ENCODE peak calls at places on chromosomes 11 and 22, in ten cellular contexts. O is ovary, B is IMR-90, G is adrenal gland, U is stomach, K is heart left ventricle, C is suprapubic skin, N is sigmoid colon, Z is HCT116, T is H1. F is an unnamed sample. For H3K4me1, the result is how much of the 10 kb centered on the place peaks cover.

GRCh38 chr22:44730034-44730433 is 22.3 kb upstream of the ARHGAP8 start:
- DNase-seq in O (no peak), B (no peak), G (no peak), U (no peak), K (peak), C (no peak), N (no peak), Z (no peak), T (no peak), F (no peak)

GRCh38 chr11:109036011-109036410 is 371.1 kb downstream of the DDX10 start:
- DNase-seq in O (no peak), B (no peak), G (no peak), U (no peak), K (no peak), C (no peak), N (no peak), Z (no peak), T (peak), F (no peak)

GRCh38 chr11:12213920-12214319 is 103.5 kb downstream of the MICAL2 start:
- DNase-seq in O (no peak), B (peak), G (no peak), U (no peak), K (no peak), C (no peak), N (no peak), Z (no peak), T (no peak), F (no peak)

GRCh38 chr11:33086017-33086416 is 46.6 kb downstream of the TCP11L1 start:
- DNase-seq in O (no peak), B (no peak), G (no peak), U (no peak), K (no peak), C (no peak), N (no peak), Z (no peak), T (no peak), F (no peak)

GRCh38 chr22:40276877-40277823 is 69.2 kb upstream of the ADSL start:
- DNase-seq in O (no peak), B (peak), G (peak), U (no peak), K (no peak), C (no peak), N (no peak), Z (no peak), T (no peak), F (peak)

GRCh38 chr22:40193429-40194421 is 16.0 kb downstream of the TNRC6B start:
- DNase-seq in O (no peak), B (peak), G (no peak), U (no peak), K (no peak), C (peak), N (no peak), Z (no peak), T (peak), F (peak)

GRCh38 chr11:85589373-85589772 is 37.8 kb downstream of the DLG2 start:
- DNase-seq in O (no peak), B (no peak), G (no peak), U (no peak), K (no peak), C (no peak), N (no peak), Z (no peak), T (no peak), F (no peak)

GRCh38 chr22:47474464-47474863 is 712.0 kb downstream of the TBC1D22A start:
- DNase-seq in O (no peak), B (no peak), G (no peak), U (no peak), K (no peak), C (no peak), N (no peak), Z (no peak), T (no peak), F (no peak)

GRCh38 chr11:13668957-13669521 is 571 bp downstream of the FAR1 start:
- DNase-seq in O (peak), B (peak), G (peak), U (peak), K (peak), C (peak), N (peak), Z (no peak), T (no peak), F (peak)

GRCh38 chr22:20972014-20972797 is 5.2 kb downstream of the AIFM3 start:
- DNase-seq in O (no peak), B (no peak), G (no peak), U (no peak), K (no peak), C (no peak), N (no peak), Z (no peak), T (no peak), F (no peak)

GRCh38 chr11:120719348-120719747 is 207.8 kb downstream of the GRIK4 start:
- DNase-seq in O (no peak), B (peak), G (no peak), U (no peak), K (no peak), C (no peak), N (no peak), Z (no peak), T (no peak), F (no peak)

GRCh38 chr11:10058356-10058755 is 235.7 kb downstream of the SBF2 start:
- DNase-seq in O (no peak), B (peak), G (no peak), U (no peak), K (no peak), C (no peak), N (no peak), Z (no peak), T (no peak), F (no peak)

GRCh38 chr11:26399336-26399735 is 67.4 kb downstream of the ANO3 start:
- DNase-seq in O (no peak), B (no peak), G (no peak), U (no peak), K (no peak), C (no peak), N (no peak), Z (no peak), T (no peak), F (no peak)

GRCh38 chr11:60454212-60454611 is 1.4 kb upstream of the MS4A1 start:
- DNase-seq in O (no peak), B (no peak), G (no peak), U (no peak), K (no peak), C (no peak), N (no peak), Z (no peak), T (no peak), F (no peak)

GRCh38 chr11:60455531-60456042 is at the start of gene MS4A1:
- DNase-seq in O (no peak), B (no peak), G (no peak), U (no peak), K (no peak), C (no peak), N (no peak), Z (no peak), T (no peak), F (no peak)

GRCh38 chr11:60459345-60459744 is 3.7 kb downstream of the MS4A1 start:
- DNase-seq in O (no peak), B (no peak), G (no peak), U (no peak), K (no peak), C (no peak), N (no peak), Z (no peak), T (no peak), F (no peak)

GRCh38 chr11:60457576-60457975 is 1.9 kb downstream of the MS4A1 start:
- DNase-seq in O (no peak), B (no peak), G (no peak), U (no peak), K (no peak), C (no peak), N (no peak), Z (no peak), T (no peak), F (no peak)
- TF ChIP-seq POLR2A in O (no peak), B (no peak), G (no peak), U (no peak), K (no peak), C (no peak), N (no peak), Z (no peak), T (no peak), F (no peak)

GRCh38 chr22:34161724-34162123 is 241.4 kb upstream of the LARGE1 start:
- DNase-seq in O (no peak), B (no peak), G (no peak), U (no peak), K (no peak), C (no peak), N (no peak), Z (no peak), T (no peak), F (no peak)

DNA sequence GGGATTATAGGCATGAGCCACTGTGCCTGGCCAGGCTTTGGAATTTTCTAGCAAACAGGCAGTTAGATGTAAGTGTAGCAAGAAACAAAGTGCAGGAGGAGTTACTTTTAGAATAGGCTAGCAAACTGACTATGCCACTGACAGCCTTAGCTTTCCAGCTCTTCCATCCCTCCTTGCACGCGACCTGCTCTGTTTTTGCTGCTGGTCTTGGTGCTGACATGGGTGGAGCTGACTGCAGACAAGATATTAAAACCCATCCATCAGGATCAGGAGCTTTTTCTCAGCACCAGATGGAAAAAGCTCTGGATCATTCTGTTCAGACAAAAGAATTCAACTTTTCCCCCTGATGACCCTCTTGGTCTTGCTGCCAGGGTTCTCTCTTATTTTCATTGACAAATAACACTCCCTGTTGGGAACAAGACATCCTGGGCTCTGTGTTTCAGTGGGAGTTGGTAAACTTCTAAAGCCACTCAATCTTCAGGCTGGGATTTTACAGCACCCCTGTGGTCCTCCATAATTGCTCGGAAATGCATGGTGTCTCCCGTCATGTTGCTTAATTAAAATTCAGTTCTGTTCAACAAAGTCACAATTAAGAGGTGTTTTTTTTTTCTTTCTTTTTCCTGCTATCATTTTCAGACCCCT is 240.0 kb upstream of the LARGE1 start:
- DNase-seq in O (no peak), B (no peak), G (no peak), U (no peak), K (no peak), C (no peak), N (no peak), Z (no peak), T (no peak), F (no peak)
- H3K27ac ChIP-seq in O (no peak), B (no peak), G (no peak), U (no peak), K (no peak), C (no peak), N (no peak), Z (no peak), T (no peak), F (no peak)

GRCh38 chr11:128628343-128628673 is 41.0 kb upstream of the ETS1 start:
- DNase-seq in O (no peak), B (no peak), G (no peak), U (no peak), K (no peak), C (no peak), N (no peak), Z (no peak), T (no peak), F (no peak)

GRCh38 chr11:128628686-128629085 is 41.3 kb upstream of the ETS1 start:
- DNase-seq in O (no peak), B (no peak), G (no peak), U (no peak), K (no peak), C (no peak), N (no peak), Z (no peak), T (no peak), F (no peak)

GRCh38 chr11:128626913-128627665 is 39.7 kb upstream of the ETS1 start:
- DNase-seq in O (no peak), B (no peak), G (no peak), U (no peak), K (no peak), C (no peak), N (no peak), Z (no peak), T (no peak), F (no peak)

GRCh38 chr11:128629516-128630106 is 42.3 kb upstream of the ETS1 start:
- DNase-seq in O (no peak), B (peak), G (no peak), U (no peak), K (no peak), C (no peak), N (no peak), Z (no peak), T (no peak), F (no peak)

GRCh38 chr11:128627666-128628342 is 40.4 kb upstream of the ETS1 start:
- DNase-seq in O (no peak), B (no peak), G (no peak), U (no peak), K (no peak), C (no peak), N (no peak), Z (no peak), T (no peak), F (no peak)
- H3K4me1 ChIP-seq in O (under half), B (under half), G (under half), U (under half), K (under half), C (under half), N (under half), Z (under half), T (under half), F (under half)

DNA sequence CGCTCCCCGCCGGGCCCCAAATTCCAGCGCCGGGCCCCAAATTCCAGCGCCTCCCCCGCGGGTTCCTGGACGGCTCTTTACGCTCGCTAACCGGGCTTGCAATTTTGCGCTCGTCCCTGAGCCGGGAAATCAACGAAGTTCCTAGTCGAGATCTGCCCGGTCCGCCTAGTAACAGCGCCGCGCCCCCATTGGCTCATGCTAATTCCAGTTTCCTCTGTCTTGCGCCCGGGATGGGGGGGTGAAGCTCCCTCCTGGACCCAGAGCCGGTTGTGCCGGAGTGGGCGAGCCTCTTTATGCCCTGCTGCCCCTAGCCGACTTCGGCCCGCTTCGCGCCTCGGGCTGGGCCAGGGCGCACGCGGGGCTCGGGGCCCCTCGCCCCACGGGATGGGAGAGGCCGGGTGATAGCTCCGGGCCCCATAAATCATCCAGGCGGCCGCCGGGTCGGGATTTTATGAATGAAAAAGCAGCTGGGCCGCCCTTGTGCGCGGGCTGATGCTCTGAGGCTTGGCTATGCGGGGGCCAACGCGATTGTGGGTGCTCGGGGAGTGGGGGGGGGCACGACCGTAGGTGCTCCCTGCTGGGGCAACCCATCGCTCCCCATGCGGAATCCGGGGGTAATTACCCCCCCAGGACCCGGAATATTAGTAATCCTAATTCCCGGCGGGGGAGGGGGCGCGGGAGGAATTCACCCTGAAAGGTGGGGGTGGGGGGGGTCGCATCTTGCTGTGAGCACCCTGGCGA is 1.8 kb upstream of the CCND1 start:
- DNase-seq in O (no peak), B (peak), G (peak), U (peak), K (peak), C (peak), N (peak), Z (peak), T (peak), F (peak)
- TF ChIP-seq POLR2A in O (no peak), B (peak), G (peak), U (no peak), K (peak), C (no peak), N (no peak), Z (peak), T (peak), F (no peak)

GRCh38 chr11:122803306-122803705 is 35.0 kb upstream of the CRTAM start:
- DNase-seq in O (no peak), B (peak), G (no peak), U (no peak), K (no peak), C (no peak), N (no peak), Z (no peak), T (no peak), F (no peak)
- H3K27ac ChIP-seq in O (no peak), B (no peak), G (no peak), U (no peak), K (no peak), C (peak), N (no peak), Z (no peak), T (no peak), F (no peak)

GRCh38 chr11:95363710-95364109 is 132.7 kb upstream of the SESN3 start:
- DNase-seq in O (no peak), B (no peak), G (no peak), U (no peak), K (no peak), C (no peak), N (no peak), Z (no peak), T (no peak), F (no peak)
- H3K4me1 ChIP-seq in O (under half), B (under half), G (under half), U (under half), K (under half), C (under half), N (under half), Z (under half), T (under half), F (under half)

F was measured in testis.